ENCODE peak calls at places on chromosomes 5 and 9, in ten cellular contexts. N is prostate gland, E is heart left ventricle, A is lower leg skin, D is cardiac fibroblast, O is GM23338, S is IMR-90, I is uterus, K is testis, Q is tibial nerve. L is an unnamed sample.

GRCh38 chr5:158855510-158855909 is 244.2 kb downstream of the EBF1 start:
- DNase-seq in K (no peak), O (no peak), S (no peak), E (no peak), N (no peak), A (no peak), D (no peak), I (no peak), Q (no peak), L (no peak)

GRCh38 chr5:154860123-154860522 is 1.7 kb downstream of the CNOT8 start:
- DNase-seq in D (peak; percentile 78), Q (no peak), S (peak; percentile 77), I (no peak), E (no peak), N (no peak), O (peak; percentile 26), K (peak; percentile 70), A (peak; percentile 62), L (peak; percentile 69)

GRCh38 chr9:106728860-106729259 is 134.1 kb upstream of the ZNF462 start:
- DNase-seq in Q (no peak), D (no peak), S (no peak), I (no peak), N (no peak), O (no peak), K (no peak), A (no peak), E (no peak), L (no peak)

GRCh38 chr5:142881076-142881466 is 110.9 kb downstream of the ARHGAP26 start:
- DNase-seq in O (peak; percentile 87), E (no peak), D (peak; percentile 88), N (no peak), S (peak; percentile 91), Q (peak; percentile 36), I (no peak), K (no peak), A (no peak), L (peak; percentile 26)

GRCh38 chr5:6158974-6159863 is 219.1 kb downstream of the MED10 start:
- DNase-seq in K (no peak), O (no peak), D (peak; percentile 93), Q (no peak), I (no peak), E (no peak), S (peak; percentile 21), N (no peak), A (no peak), L (peak; percentile 98)

GRCh38 chr5:54457094-54457531 is 1.6 kb downstream of the HSPB3 start:
- DNase-seq in E (peak; percentile 51), N (no peak), S (peak; percentile 90), K (peak; percentile 78), D (peak; percentile 62), O (peak; percentile 19), Q (no peak), I (no peak), A (peak; percentile 23), L (peak; percentile 60)

GRCh38 chr5:40733439-40733838 is 22.3 kb downstream of the TTC33 start:
- DNase-seq in K (no peak), O (no peak), A (no peak), Q (no peak), D (no peak), N (no peak), E (no peak), I (no peak), S (no peak), L (no peak)

GRCh38 chr5:69049796-69050195 is 44.0 kb upstream of the SLC30A5 start:
- DNase-seq in N (no peak), O (no peak), A (no peak), Q (no peak), E (no peak), I (no peak), K (no peak), D (no peak), S (no peak), L (no peak)

GRCh38 chr5:34854459-34855174 is 15.7 kb downstream of the TTC23L start:
- DNase-seq in N (no peak), A (no peak), Q (no peak), K (no peak), O (no peak), S (no peak), I (no peak), D (no peak), E (no peak), L (no peak)

GRCh38 chr5:1150866-1151265 is 39.0 kb upstream of the SLC12A7 start:
- DNase-seq in N (no peak), Q (no peak), D (no peak), E (no peak), S (no peak), O (no peak), K (no peak), I (no peak), A (no peak), L (no peak)
- TF ChIP-seq CTCF in N (no peak), Q (no peak), D (no peak), E (no peak), S (no peak), O (no peak), K (no peak), I (no peak), A (no peak), L (no peak)

GRCh38 chr9:27602954-27603353 is 29.7 kb upstream of the C9orf72 start:
- DNase-seq in D (no peak), S (no peak), E (no peak), I (no peak), Q (no peak), N (no peak), O (peak; percentile 6), K (no peak), A (no peak), L (no peak)

GRCh38 chr9:27602107-27602836 is 29.0 kb upstream of the C9orf72 start:
- DNase-seq in I (no peak), S (no peak), A (no peak), E (no peak), D (no peak), Q (no peak), K (no peak), N (no peak), O (no peak), L (no peak)

GRCh38 chr9:27599521-27600234 is 26.4 kb upstream of the C9orf72 start:
- DNase-seq in D (no peak), K (no peak), S (no peak), N (no peak), Q (no peak), E (no peak), A (no peak), I (no peak), O (no peak), L (no peak)

GRCh38 chr9:27599102-27599501 is 25.8 kb upstream of the C9orf72 start:
- DNase-seq in S (no peak), I (no peak), K (no peak), E (no peak), Q (no peak), O (no peak), A (no peak), N (no peak), D (peak; percentile 1), L (peak; percentile 63)

GRCh38 chr9:27600254-27600653 is 27.0 kb upstream of the C9orf72 start:
- DNase-seq in O (no peak), E (no peak), D (no peak), I (no peak), K (no peak), Q (no peak), N (no peak), A (no peak), S (no peak), L (no peak)
- H3K4me3 ChIP-seq in O (no peak overlapping the region), E (no peak overlapping the region), D (no peak overlapping the region), I (no peak overlapping the region), K (no peak overlapping the region), Q (no peak overlapping the region), N (no peak overlapping the region), A (no peak overlapping the region), S (no peak overlapping the region), L (no peak overlapping the region)

DNA sequence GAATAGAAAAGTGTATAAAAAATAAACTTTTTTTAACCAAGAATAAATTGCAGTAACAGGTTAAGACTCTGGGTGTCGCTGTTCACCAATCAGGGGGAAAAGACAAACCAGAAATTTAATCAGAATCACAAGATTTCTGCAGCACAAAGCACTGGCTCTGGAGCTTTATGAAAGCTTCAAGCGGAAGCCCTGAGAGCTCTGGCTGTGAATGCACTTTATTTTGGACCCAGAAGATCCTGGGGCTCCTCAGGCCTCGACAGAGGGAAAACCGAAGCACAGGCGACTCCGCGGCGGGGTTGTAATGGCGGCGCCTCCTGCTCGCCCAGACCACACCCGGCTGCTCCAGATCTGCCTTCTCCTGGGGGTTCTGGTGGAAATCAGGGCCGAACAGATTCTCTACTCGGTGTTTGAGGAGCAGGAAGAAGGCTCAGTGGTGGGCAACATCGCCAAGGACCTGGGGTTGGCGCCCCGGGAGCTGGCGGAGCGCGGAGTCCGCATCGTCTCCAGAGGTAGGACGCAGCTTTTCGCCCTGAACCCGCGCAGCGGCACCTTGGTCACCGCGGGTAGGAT is at the start of gene PCDHGA4:
- DNase-seq in O (peak; percentile 44), S (peak; percentile 28), D (peak; percentile 50), K (no peak), N (no peak), Q (no peak), E (no peak), A (no peak), I (no peak), L (no peak)
- TF ChIP-seq CTCF in O (peak; percentile 81), S (peak; percentile 63), D (peak; percentile 56), K (peak; percentile 38), N (no peak), Q (peak; percentile 17), E (peak; percentile 28), A (no peak), I (no peak), L (peak; percentile 26)

GRCh38 chr5:179558912-179559279 is 8.5 kb downstream of the RUFY1 start:
- DNase-seq in S (peak; percentile 10), Q (no peak), K (peak; percentile 56), I (no peak), D (peak; percentile 65), E (no peak), A (no peak), O (peak; percentile 93), N (peak; percentile 47), L (peak; percentile 58)
- H3K4me3 ChIP-seq in S (peak overlapping the region; percentile 46), Q (peak overlapping the region; percentile 40), K (peak overlapping the region; percentile 65), I (peak overlapping the region; percentile 50), D (peak overlapping the region; percentile 61), E (peak overlapping the region; percentile 66), A (no peak overlapping the region), O (peak overlapping the region; percentile 61), N (peak overlapping the region; percentile 52), L (peak overlapping the region; percentile 83)

GRCh38 chr5:9898319-9898718 is 268.2 kb upstream of the TAS2R1 start:
- DNase-seq in S (peak; percentile 49), K (peak; percentile 63), N (peak; percentile 6), A (no peak), Q (no peak), E (no peak), D (peak; percentile 60), O (peak; percentile 66), I (no peak), L (peak; percentile 69)
- TF ChIP-seq CTCF in S (peak; percentile 53), K (no peak), N (peak; percentile 20), A (no peak), Q (no peak), E (no peak), D (peak; percentile 67), O (peak; percentile 62), I (no peak), L (peak; percentile 95)

GRCh38 chr9:20693068-20693467 is 9.0 kb downstream of the FOCAD start:
- DNase-seq in D (no peak), I (no peak), S (no peak), N (no peak), Q (no peak), A (no peak), E (no peak), K (no peak), O (peak; percentile 48), L (peak; percentile 4)
- H3K4me3 ChIP-seq in D (no peak overlapping the region), I (no peak overlapping the region), S (no peak overlapping the region), N (no peak overlapping the region), Q (no peak overlapping the region), A (no peak overlapping the region), E (no peak overlapping the region), K (no peak overlapping the region), O (no peak overlapping the region), L (no peak overlapping the region)

L was measured in epithelial cell of esophagus.